ENCODE peak calls at places on chromosomes 12 and 14, in nine cellular contexts. N, R, Y, W, J, S, D, A and U are unnamed samples.

GRCh38 chr14:91394105-91395081 is 23.2 kb downstream of the CCDC88C start:
- DNase-seq in S (no peak), A (no peak), R (no peak), D (no peak), W (no peak), J (no peak), Y (no peak), N (no peak), U (no peak)

GRCh38 chr14:64960762-64961276 is 11.3 kb downstream of the RAB15 start:
- DNase-seq in A (no peak), D (no peak), R (no peak), Y (no peak), W (no peak), S (no peak), N (peak), J (no peak), U (no peak)

GRCh38 chr14:76834296-76834695 is 8.1 kb downstream of the LRRC74A start:
- DNase-seq in N (peak), R (no peak), Y (no peak), J (no peak), D (no peak), S (no peak), A (no peak), W (no peak), U (no peak)

GRCh38 chr14:31096255-31096654 is 70.1 kb upstream of the STRN3 start:
- DNase-seq in S (no peak), D (no peak), J (no peak), W (no peak), Y (no peak), N (no peak), R (no peak), A (no peak), U (peak)

GRCh38 chr14:89289477-89289876 is 127.6 kb downstream of the FOXN3 start:
- DNase-seq in Y (no peak), A (no peak), S (no peak), W (no peak), R (no peak), D (no peak), N (no peak), J (no peak), U (no peak)

GRCh38 chr12:47949441-47950341 is 13.7 kb upstream of the TMEM106C start:
- DNase-seq in A (peak), W (no peak), D (peak), J (peak), Y (peak), S (no peak), R (no peak), N (peak), U (peak)

GRCh38 chr12:68189766-68190700 is 30.5 kb upstream of the IFNG start:
- DNase-seq in D (no peak), N (peak), R (peak), Y (no peak), S (no peak), A (peak), J (no peak), W (no peak), U (peak)

GRCh38 chr14:100721568-100721967 is 5.1 kb upstream of the DLK1 start:
- DNase-seq in A (no peak), D (no peak), Y (no peak), J (no peak), S (no peak), W (no peak), N (no peak), R (no peak), U (no peak)

GRCh38 chr14:32417956-32418552 is 89.0 kb downstream of the AKAP6 start:
- DNase-seq in D (no peak), A (peak), J (no peak), R (no peak), S (no peak), N (peak), Y (no peak), W (no peak), U (peak)

GRCh38 chr14:47843236-47843635 is 167.8 kb upstream of the MDGA2 start:
- DNase-seq in R (no peak), W (no peak), A (no peak), Y (no peak), D (no peak), J (no peak), N (no peak), S (no peak), U (no peak)

GRCh38 chr14:99685061-99685995 is 1.2 kb downstream of the CYP46A1 start:
- DNase-seq in Y (no peak), D (no peak), S (no peak), R (no peak), W (no peak), A (no peak), N (no peak), J (no peak), U (no peak)

GRCh38 chr12:128613821-128614220 is 209.9 kb downstream of the SLC15A4 start:
- DNase-seq in W (no peak), J (no peak), D (no peak), R (no peak), Y (no peak), A (no peak), S (no peak), N (no peak), U (no peak)

GRCh38 chr12:69341328-69341727 is 6.9 kb upstream of the LYZ start:
- DNase-seq in R (no peak), J (no peak), Y (no peak), A (peak), W (no peak), N (no peak), D (no peak), S (no peak), U (peak)

GRCh38 chr12:117333331-117334000 is 28.0 kb downstream of the NOS1 start:
- DNase-seq in R (no peak), D (no peak), W (no peak), S (no peak), A (no peak), Y (peak), J (no peak), N (no peak), U (no peak)

GRCh38 chr12:113190761-113191160 is 5.2 kb downstream of the RITA1 start:
- DNase-seq in N (peak), R (no peak), W (no peak), A (peak), J (peak), S (no peak), D (no peak), Y (peak), U (peak)

GRCh38 chr14:68800361-68800760 is 7.5 kb upstream of the ZFP36L1 start:
- DNase-seq in Y (no peak), J (no peak), A (peak), D (no peak), S (no peak), R (no peak), W (no peak), N (peak), U (no peak)

GRCh38 chr12:116133149-116133548 is 144.3 kb downstream of the MED13L start:
- DNase-seq in D (no peak), W (no peak), Y (no peak), A (no peak), R (no peak), S (no peak), J (no peak), N (no peak), U (no peak)

GRCh38 chr12:58530421-58531067 is 389.8 kb downstream of the LRIG3 start:
- DNase-seq in D (no peak), W (no peak), A (peak), S (no peak), R (no peak), Y (no peak), N (peak), J (no peak), U (peak)

GRCh38 chr14:73457935-73458218 is 469 bp downstream of the NUMB start:
- DNase-seq in S (peak), N (no peak), A (peak), J (no peak), D (no peak), W (no peak), Y (no peak), R (no peak), U (no peak)

GRCh38 chr12:85617307-85618091 is 218.7 kb downstream of the RASSF9 start:
- DNase-seq in D (no peak), W (no peak), Y (no peak), N (no peak), A (no peak), S (no peak), J (no peak), R (no peak), U (no peak)

GRCh38 chr12:104433061-104433460 is 23.7 kb upstream of the CHST11 start:
- DNase-seq in S (no peak), D (no peak), N (no peak), A (no peak), Y (no peak), J (no peak), R (no peak), W (no peak), U (no peak)

GRCh38 chr12:52125499-52125900 is 46.0 kb downstream of the SMIM41 start:
- DNase-seq in D (no peak), N (no peak), A (no peak), W (no peak), R (no peak), J (no peak), S (no peak), Y (no peak), U (no peak)

GRCh38 chr14:31190717-31191263 is 16.8 kb downstream of the HECTD1 start:
- DNase-seq in D (no peak), S (no peak), R (no peak), Y (no peak), N (no peak), J (no peak), W (no peak), A (no peak), U (no peak)

GRCh38 chr12:122081697-122082221 is 3.2 kb downstream of the MLXIP start:
- DNase-seq in N (peak), W (no peak), S (no peak), Y (no peak), D (no peak), J (no peak), A (peak), R (no peak), U (peak)

GRCh38 chr12:118501489-118501888 is 125.1 kb downstream of the SUDS3 start:
- DNase-seq in S (no peak), Y (no peak), D (no peak), W (no peak), R (no peak), N (no peak), A (no peak), J (no peak), U (no peak)

GRCh38 chr14:104280902-104281767 is 142.7 kb downstream of the KIF26A start:
- DNase-seq in Y (peak), S (peak), J (no peak), D (no peak), R (no peak), A (no peak), W (no peak), N (no peak), U (no peak)

GRCh38 chr14:30977752-30978151 is 47.7 kb upstream of the AP4S1 start:
- DNase-seq in A (no peak), N (no peak), R (no peak), J (no peak), Y (no peak), W (no peak), S (no peak), D (no peak), U (no peak)

GRCh38 chr14:61671086-61671485 is 24.2 kb upstream of the HIF1A start:
- DNase-seq in W (no peak), A (no peak), J (no peak), N (no peak), Y (no peak), D (peak), S (no peak), R (no peak), U (no peak)

GRCh38 chr12:96466939-96467751 is 22.2 kb upstream of the CFAP54 start:
- DNase-seq in A (peak), R (no peak), S (no peak), D (no peak), W (no peak), J (no peak), Y (no peak), N (peak), U (peak)